ENCODE peak calls at places on chromosomes 5 and 9, in ten cellular contexts. One of them, this sample, is unnamed.

GRCh38 chr9:80062581-80062980 is 490.8 kb downstream of the TLE4 start:
- DNase-seq in stimulated activated CD8-positive, alpha-beta memory T cell treated with anti-CD3 and anti-CD28 coated beads, Interleukin-7, amount 100 ng/mL, for 24 hours: no peak
- DNase-seq in left lobe of liver: no peak
- DNase-seq in left ventricle myocardium inferior: no peak
- DNase-seq in HT1080: no peak
- DNase-seq in AG10803: no peak
- DNase-seq in A172: no peak
- DNase-seq in RPMI7951: no peak
- DNase-seq in HFFc6: peak
- DNase-seq in activated naive CD8-positive, alpha-beta T cell treated with anti-CD3 and anti-CD28 coated beads, Interleukin-2, amount 50 U/mL, for 24 hours: no peak
- DNase-seq in this sample: peak

GRCh38 chr9:127711226-127711701 is 4.2 kb downstream of the PTRH1 start:
- DNase-seq in stimulated activated CD8-positive, alpha-beta memory T cell treated with anti-CD3 and anti-CD28 coated beads, Interleukin-7, amount 100 ng/mL, for 24 hours: no peak
- DNase-seq in left lobe of liver: no peak
- DNase-seq in left ventricle myocardium inferior: no peak
- DNase-seq in HT1080: peak
- DNase-seq in AG10803: no peak
- DNase-seq in A172: no peak
- DNase-seq in RPMI7951: peak
- DNase-seq in HFFc6: no peak
- DNase-seq in activated naive CD8-positive, alpha-beta T cell treated with anti-CD3 and anti-CD28 coated beads, Interleukin-2, amount 50 U/mL, for 24 hours: no peak
- DNase-seq in this sample: no peak

GRCh38 chr5:134086943-134087305 is 27.6 kb upstream of the TCF7 start:
- DNase-seq in stimulated activated CD8-positive, alpha-beta memory T cell treated with anti-CD3 and anti-CD28 coated beads, Interleukin-7, amount 100 ng/mL, for 24 hours: no peak
- DNase-seq in left lobe of liver: no peak
- DNase-seq in left ventricle myocardium inferior: no peak
- DNase-seq in HT1080: no peak
- DNase-seq in AG10803: no peak
- DNase-seq in A172: no peak
- DNase-seq in RPMI7951: no peak
- DNase-seq in HFFc6: no peak
- DNase-seq in activated naive CD8-positive, alpha-beta T cell treated with anti-CD3 and anti-CD28 coated beads, Interleukin-2, amount 50 U/mL, for 24 hours: peak
- DNase-seq in this sample: no peak

GRCh38 chr9:137129089-137129455 is 9.9 kb upstream of the GRIN1 start:
- DNase-seq in stimulated activated CD8-positive, alpha-beta memory T cell treated with anti-CD3 and anti-CD28 coated beads, Interleukin-7, amount 100 ng/mL, for 24 hours: no peak
- DNase-seq in left lobe of liver: no peak
- DNase-seq in left ventricle myocardium inferior: no peak
- DNase-seq in HT1080: no peak
- DNase-seq in AG10803: peak
- DNase-seq in A172: no peak
- DNase-seq in RPMI7951: peak
- DNase-seq in HFFc6: no peak
- DNase-seq in activated naive CD8-positive, alpha-beta T cell treated with anti-CD3 and anti-CD28 coated beads, Interleukin-2, amount 50 U/mL, for 24 hours: peak
- DNase-seq in this sample: peak

GRCh38 chr5:65961644-65962043 is 35.3 kb downstream of the ERBIN start:
- DNase-seq in stimulated activated CD8-positive, alpha-beta memory T cell treated with anti-CD3 and anti-CD28 coated beads, Interleukin-7, amount 100 ng/mL, for 24 hours: no peak
- DNase-seq in left lobe of liver: no peak
- DNase-seq in left ventricle myocardium inferior: no peak
- DNase-seq in HT1080: peak
- DNase-seq in AG10803: peak
- DNase-seq in A172: peak
- DNase-seq in RPMI7951: peak
- DNase-seq in HFFc6: peak
- DNase-seq in activated naive CD8-positive, alpha-beta T cell treated with anti-CD3 and anti-CD28 coated beads, Interleukin-2, amount 50 U/mL, for 24 hours: no peak
- DNase-seq in this sample: peak

GRCh38 chr5:148072207-148072606 is 8.4 kb downstream of the SPINK5 start:
- DNase-seq in stimulated activated CD8-positive, alpha-beta memory T cell treated with anti-CD3 and anti-CD28 coated beads, Interleukin-7, amount 100 ng/mL, for 24 hours: no peak
- DNase-seq in left lobe of liver: no peak
- DNase-seq in left ventricle myocardium inferior: no peak
- DNase-seq in HT1080: no peak
- DNase-seq in AG10803: no peak
- DNase-seq in A172: no peak
- DNase-seq in RPMI7951: no peak
- DNase-seq in HFFc6: no peak
- DNase-seq in activated naive CD8-positive, alpha-beta T cell treated with anti-CD3 and anti-CD28 coated beads, Interleukin-2, amount 50 U/mL, for 24 hours: no peak
- DNase-seq in this sample: no peak

GRCh38 chr9:101445353-101446029 is 9.9 kb upstream of the ALDOB start:
- DNase-seq in stimulated activated CD8-positive, alpha-beta memory T cell treated with anti-CD3 and anti-CD28 coated beads, Interleukin-7, amount 100 ng/mL, for 24 hours: no peak
- DNase-seq in left lobe of liver: no peak
- DNase-seq in left ventricle myocardium inferior: no peak
- DNase-seq in HT1080: no peak
- DNase-seq in AG10803: peak
- DNase-seq in A172: no peak
- DNase-seq in RPMI7951: peak
- DNase-seq in HFFc6: no peak
- DNase-seq in activated naive CD8-positive, alpha-beta T cell treated with anti-CD3 and anti-CD28 coated beads, Interleukin-2, amount 50 U/mL, for 24 hours: no peak
- DNase-seq in this sample: peak

GRCh38 chr5:115579216-115579615 is 23.1 kb downstream of the TICAM2 start:
- DNase-seq in stimulated activated CD8-positive, alpha-beta memory T cell treated with anti-CD3 and anti-CD28 coated beads, Interleukin-7, amount 100 ng/mL, for 24 hours: no peak
- DNase-seq in left lobe of liver: no peak
- DNase-seq in left ventricle myocardium inferior: no peak
- DNase-seq in HT1080: no peak
- DNase-seq in AG10803: no peak
- DNase-seq in A172: no peak
- DNase-seq in RPMI7951: peak
- DNase-seq in HFFc6: no peak
- DNase-seq in activated naive CD8-positive, alpha-beta T cell treated with anti-CD3 and anti-CD28 coated beads, Interleukin-2, amount 50 U/mL, for 24 hours: no peak
- DNase-seq in this sample: no peak

GRCh38 chr5:108966910-108967309 is 219.2 kb downstream of the FER start:
- DNase-seq in stimulated activated CD8-positive, alpha-beta memory T cell treated with anti-CD3 and anti-CD28 coated beads, Interleukin-7, amount 100 ng/mL, for 24 hours: no peak
- DNase-seq in left lobe of liver: no peak
- DNase-seq in left ventricle myocardium inferior: no peak
- DNase-seq in HT1080: no peak
- DNase-seq in AG10803: no peak
- DNase-seq in A172: no peak
- DNase-seq in RPMI7951: no peak
- DNase-seq in HFFc6: no peak
- DNase-seq in activated naive CD8-positive, alpha-beta T cell treated with anti-CD3 and anti-CD28 coated beads, Interleukin-2, amount 50 U/mL, for 24 hours: no peak
- DNase-seq in this sample: no peak